ENCODE peak calls at places on chromosomes 6 and 20, in nine cellular contexts. P is NCI-H1092 treated with DMSO at 0.1 percent for 48 hours; T is NCI-H2029; G is stimulated activated CD4-positive, alpha-beta T cell treated with anti-CD3 and anti-CD28 coated beads, Interleukin-4, amount 100 ng/mL, for 48 hours; W is activated T-cell treated with anti-CD3 and anti-CD28 coated beads for 24 hours; L is progenitor cell of endocrine pancreas; Z is AG08396; Y is nucleus accumbens; M is kidney. N is an unnamed sample.

GRCh38 chr6:124203106-124203811 is 399.6 kb downstream of the NKAIN2 start:
- DNase-seq in P (no peak), T (no peak), G (no peak), W (no peak), L (no peak), Z (no peak), Y (no peak), M (no peak), N (no peak)

GRCh38 chr6:111663692-111664564 is 58.2 kb upstream of the TRAF3IP2 start:
- DNase-seq in P (no peak), T (no peak), G (no peak), W (no peak), L (no peak), Z (no peak), Y (peak; percentile 52), M (peak; percentile 81), N (peak; percentile 86)

GRCh38 chr6:152313542-152314482 is 323.4 kb downstream of the SYNE1 start:
- DNase-seq in P (no peak), T (no peak), G (no peak), W (no peak), L (no peak), Z (peak; percentile 29), Y (no peak), M (no peak), N (no peak)

GRCh38 chr6:163239572-163240340 is 174.8 kb upstream of the QKI start:
- DNase-seq in P (no peak), T (no peak), G (no peak), W (no peak), L (no peak), Z (no peak), Y (no peak), M (no peak), N (no peak)

GRCh38 chr20:62476074-62476838 is 461 bp upstream of the GATA5 start:
- DNase-seq in P (no peak), T (no peak), G (no peak), W (no peak), L (peak; percentile 33), Z (no peak), Y (no peak), M (peak; percentile 89), N (no peak)

GRCh38 chr6:30613251-30614043 is 3.6 kb downstream of the PPP1R10 start:
- DNase-seq in P (no peak), T (no peak), G (no peak), W (no peak), L (no peak), Z (no peak), Y (no peak), M (no peak), N (no peak)

GRCh38 chr6:43858161-43859153 is 88.4 kb downstream of the VEGFA start:
- DNase-seq in P (no peak), T (no peak), G (no peak), W (no peak), L (no peak), Z (no peak), Y (no peak), M (no peak), N (peak; percentile 61)

GRCh38 chr6:32664827-32665362 is 1.6 kb downstream of the HLA-DQB1 start:
- DNase-seq in P (no peak), T (no peak), G (peak; percentile 32), W (peak; percentile 20), L (no peak), Z (no peak), Y (no peak), M (no peak), N (no peak)

GRCh38 chr6:56399672-56400263 is 152.4 kb upstream of the COL21A1 start:
- DNase-seq in P (peak; percentile 74), T (peak; percentile 86), G (no peak), W (no peak), L (no peak), Z (no peak), Y (no peak), M (no peak), N (no peak)

GRCh38 chr6:121965739-121966138 is 433.7 kb upstream of the HSF2 start:
- DNase-seq in P (no peak), T (no peak), G (no peak), W (no peak), L (no peak), Z (peak; percentile 5), Y (no peak), M (no peak), N (no peak)

GRCh38 chr6:42103218-42103617 is 39.2 kb downstream of the C6orf132 start:
- DNase-seq in P (no peak), T (no peak), G (no peak), W (no peak), L (no peak), Z (no peak), Y (no peak), M (no peak), N (no peak)

GRCh38 chr20:36181934-36182603 is 27.5 kb downstream of the EPB41L1 start:
- DNase-seq in P (no peak), T (no peak), G (no peak), W (no peak), L (no peak), Z (peak; percentile 79), Y (no peak), M (peak; percentile 42), N (no peak)

GRCh38 chr20:16107172-16107870 is 465.9 kb downstream of the KIF16B start:
- DNase-seq in P (peak; percentile 40), T (no peak), G (no peak), W (no peak), L (no peak), Z (no peak), Y (peak; percentile 4), M (peak; percentile 35), N (no peak)

GRCh38 chr6:142171351-142171750 is 24.3 kb downstream of the VTA1 start:
- DNase-seq in P (no peak), T (no peak), G (no peak), W (no peak), L (no peak), Z (no peak), Y (no peak), M (no peak), N (no peak)

GRCh38 chr6:138430361-138431145 is 26.5 kb downstream of the HEBP2 start:
- DNase-seq in P (no peak), T (no peak), G (no peak), W (no peak), L (no peak), Z (no peak), Y (peak; percentile 60), M (no peak), N (no peak)

GRCh38 chr6:106692112-106692822 is 62.9 kb downstream of the QRSL1 start:
- DNase-seq in P (peak; percentile 9), T (peak; percentile 69), G (no peak), W (no peak), L (no peak), Z (peak; percentile 39), Y (peak; percentile 51), M (peak; percentile 84), N (no peak)